ENCODE peak calls at places on chromosomes 2 and 18, in four cellular contexts. M is fibroblast of the aortic adventitia, D is GM23338, Q is A673. E is an unnamed sample.

GRCh38 chr2:224271854-224272620 is 129.9 kb downstream of the FAM124B start:
- DNase-seq in D (no peak), M (no peak), Q (no peak), E (no peak)

GRCh38 chr2:72036595-72036994 is 111.1 kb downstream of the CYP26B1 start:
- DNase-seq in M (no peak), Q (no peak), D (no peak), E (no peak)

GRCh38 chr2:46780411-46780800 is 135.2 kb downstream of the MCFD2 start:
- DNase-seq in D (no peak), Q (no peak), M (peak), E (peak)

GRCh38 chr2:72211359-72211758 is 63.7 kb upstream of the CYP26B1 start:
- DNase-seq in M (peak), D (no peak), Q (no peak), E (no peak)

GRCh38 chr2:215609089-215610032 is 173.5 kb upstream of the FN1 start:
- DNase-seq in M (peak), Q (no peak), D (no peak), E (no peak)

GRCh38 chr2:15674637-15675455 is 83.2 kb downstream of the DDX1 start:
- DNase-seq in Q (no peak), D (no peak), M (no peak), E (no peak)

GRCh38 chr2:132733119-132733518 is 63.1 kb upstream of the LYPD1 start:
- DNase-seq in M (no peak), Q (no peak), D (no peak), E (no peak)

GRCh38 chr18:11937874-11938478 is 29.9 kb upstream of the MPPE1 start:
- DNase-seq in M (peak), D (peak), Q (peak), E (peak)

GRCh38 chr2:218745559-218746469 is 35.2 kb downstream of the TTLL4 start:
- DNase-seq in M (peak), D (no peak), Q (no peak), E (peak)

GRCh38 chr18:28176674-28176932 is 327 bp downstream of the CDH2 start:
- DNase-seq in D (peak), Q (no peak), M (no peak), E (no peak)

GRCh38 chr2:236281423-236281822 is 17.2 kb upstream of the ASB18 start:
- DNase-seq in M (no peak), Q (no peak), D (no peak), E (no peak)

GRCh38 chr2:105712166-105712915 is 32.4 kb upstream of the NCK2 start:
- DNase-seq in Q (no peak), D (no peak), M (peak), E (no peak)

GRCh38 chr18:4931209-4931608 is 265.8 kb downstream of the AKAIN1 start:
- DNase-seq in D (no peak), Q (no peak), M (no peak), E (no peak)
- TF ChIP-seq CTCF in D (no peak), Q (no peak), M (no peak), E (no peak)

DNA sequence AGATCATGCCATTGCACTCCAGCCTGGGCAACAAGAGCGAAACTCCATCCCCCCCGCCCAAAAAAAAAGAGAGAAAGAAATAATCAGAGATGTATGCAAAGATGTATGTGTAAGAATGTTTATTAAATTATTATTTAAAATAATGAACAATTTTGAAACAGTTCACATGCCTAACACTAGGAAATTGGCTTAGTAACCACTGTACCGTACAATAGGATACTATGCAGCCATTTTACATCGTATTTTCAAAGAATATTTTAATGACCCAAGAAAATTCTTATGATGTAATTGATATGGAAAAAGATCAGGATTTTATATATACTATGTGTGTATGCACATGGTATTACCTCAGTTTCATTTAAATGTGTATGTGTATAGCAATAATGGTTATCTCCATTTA is 190.5 kb downstream of the ZFP36L2 start:
- DNase-seq in M (no peak), D (no peak), Q (no peak), E (no peak)
- TF ChIP-seq CTCF in M (peak), D (no peak), Q (peak), E (no peak)

DNA sequence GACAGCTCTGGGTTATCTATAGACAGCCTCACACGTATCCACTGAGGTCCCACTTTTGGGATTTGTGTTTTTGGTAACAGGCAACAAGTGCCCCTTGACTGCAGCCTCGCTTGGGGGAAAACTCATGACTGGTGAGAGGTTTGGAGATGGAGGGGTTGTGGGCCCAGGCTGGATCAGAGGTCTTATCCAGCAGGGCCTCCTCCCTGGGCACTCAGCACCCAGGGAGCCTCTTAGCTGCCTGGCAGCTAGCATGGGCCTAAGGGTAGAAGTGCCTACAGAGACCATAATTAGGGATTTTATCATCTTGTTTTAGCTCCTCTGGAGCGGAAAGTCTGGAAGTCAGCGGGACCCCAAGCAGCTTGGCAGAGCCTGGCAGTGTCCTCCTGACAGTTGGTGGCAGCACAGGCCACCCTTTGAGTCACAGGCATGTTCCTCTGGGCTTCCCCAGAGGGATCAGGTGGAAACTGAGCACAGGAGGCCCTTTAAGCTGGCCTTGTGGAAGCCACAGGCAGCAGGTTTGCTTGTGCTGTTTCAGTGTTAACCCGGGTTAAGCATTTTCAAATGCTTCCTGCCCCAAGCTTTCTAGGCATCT is 143.1 kb downstream of the KCTD1 start:
- DNase-seq in Q (peak), D (peak), M (peak), E (peak)
- TF ChIP-seq CTCF in Q (peak), D (peak), M (peak), E (peak)

DNA sequence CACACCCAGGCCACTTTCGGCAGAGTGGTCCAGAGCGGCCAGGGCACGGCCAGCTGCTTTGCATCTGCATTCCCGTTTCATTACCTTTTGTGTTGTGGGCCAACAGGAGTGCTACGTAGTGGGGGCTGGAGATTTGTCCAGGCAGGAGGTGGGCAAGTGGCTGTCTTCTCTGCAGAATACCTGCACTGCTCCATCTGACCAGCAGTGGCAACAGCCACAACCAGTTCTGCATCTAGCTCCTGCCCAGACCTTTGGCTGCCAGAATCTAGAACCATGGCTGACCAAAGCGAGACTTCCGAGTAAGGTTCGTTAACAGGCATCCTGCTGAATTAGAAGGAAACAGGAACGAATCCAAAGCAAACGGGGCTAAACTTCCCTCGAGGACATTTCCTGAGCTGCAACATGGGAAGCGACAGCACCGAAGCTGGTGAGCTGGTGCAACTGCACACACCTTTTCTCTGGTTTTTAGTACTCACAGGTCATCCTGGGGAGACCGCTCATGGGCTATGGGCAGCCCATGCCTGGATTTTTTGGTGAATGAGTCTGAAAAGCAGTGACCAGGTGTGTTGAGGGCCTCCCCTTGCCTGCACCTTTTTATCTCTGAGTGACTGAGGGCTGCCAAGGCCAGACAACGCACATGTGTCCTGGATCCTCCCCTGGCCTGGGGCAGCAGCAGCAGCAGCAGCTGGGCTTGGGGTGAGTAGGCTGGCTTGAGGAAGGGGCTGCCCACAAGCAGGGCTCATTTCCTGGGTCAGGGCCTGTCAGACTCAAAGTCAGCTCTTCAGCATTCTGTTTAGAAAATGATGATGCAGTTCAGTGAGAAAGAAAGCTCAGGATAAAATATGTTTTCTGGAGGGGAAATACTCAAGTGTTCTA is 10.6 kb downstream of the GDF7 start:
- DNase-seq in D (peak), M (no peak), Q (no peak), E (no peak)
- TF ChIP-seq CTCF in D (peak), M (no peak), Q (peak), E (no peak)

DNA sequence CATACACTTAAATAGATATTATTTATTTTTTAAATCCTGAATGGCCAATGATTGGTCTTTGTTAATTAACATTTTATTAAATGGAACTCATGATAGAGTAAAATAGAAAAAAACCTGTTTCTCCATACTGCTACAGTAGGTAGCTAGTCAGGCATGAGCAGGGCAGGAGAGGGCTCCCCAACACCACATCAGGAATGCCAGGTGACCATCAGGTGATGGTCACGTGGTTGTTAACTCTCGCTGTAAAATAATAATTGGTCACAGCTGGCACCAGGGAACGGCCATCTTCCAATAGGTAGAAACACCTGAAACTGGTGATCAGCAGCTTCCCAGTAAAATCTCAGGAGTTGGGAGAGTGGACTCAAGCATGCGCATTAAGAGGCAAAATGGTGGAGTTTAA is 172.2 kb downstream of the MEIS1 start:
- DNase-seq in Q (no peak), M (no peak), D (no peak), E (no peak)
- TF ChIP-seq CTCF in Q (no peak), M (no peak), D (peak), E (no peak)

DNA sequence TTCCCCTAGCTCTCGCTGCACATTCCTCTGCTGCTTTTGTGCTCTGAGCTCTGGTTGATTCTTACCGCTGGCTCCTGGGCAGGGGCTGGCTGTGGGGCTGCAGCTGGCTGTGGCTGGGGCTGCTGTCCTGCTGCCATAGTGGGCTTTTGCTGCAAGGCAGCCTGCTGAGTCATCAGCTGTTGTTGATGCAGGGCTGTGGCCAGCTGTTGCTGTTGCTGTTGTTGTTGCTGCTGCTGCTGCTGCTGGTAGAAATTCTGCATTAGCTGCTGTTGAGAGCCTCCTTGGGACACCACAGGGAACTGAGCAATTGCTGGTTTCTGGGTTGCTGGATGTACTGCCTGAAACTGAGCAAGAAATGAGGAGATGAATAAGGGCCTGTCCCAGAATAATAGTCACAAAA is 77.2 kb upstream of the NFU1 start:
- DNase-seq in Q (peak), D (peak), M (peak), E (no peak)
- TF ChIP-seq CTCF in Q (no peak), D (no peak), M (no peak), E (no peak)